ENCODE peak calls at places on chromosomes 16 and 17, in ten cellular contexts. One of them, this sample, is unnamed.

GRCh38 chr17:71232801-71233559 is 887.8 kb upstream of the SOX9 start:
- DNase-seq in breast epithelium: no peak
- DNase-seq in H54: no peak
- DNase-seq in lower leg skin: no peak
- DNase-seq in endothelial cell of umbilical vein: no peak
- DNase-seq in ovary: no peak
- DNase-seq in A549: no peak
- DNase-seq in IMR-90: peak
- DNase-seq in body of pancreas: peak
- DNase-seq in GM12891: no peak
- DNase-seq in this sample: no peak

GRCh38 chr17:27535975-27536374 is 79.7 kb downstream of the KSR1 start:
- DNase-seq in IMR-90: no peak
- DNase-seq in endothelial cell of umbilical vein: peak
- DNase-seq in ovary: no peak
- DNase-seq in H54: no peak
- DNase-seq in lower leg skin: no peak
- DNase-seq in A549: no peak
- DNase-seq in breast epithelium: no peak
- DNase-seq in body of pancreas: no peak
- DNase-seq in GM12891: no peak
- DNase-seq in this sample: no peak

GRCh38 chr16:58021661-58022551 is 3.6 kb upstream of the MMP15 start:
- DNase-seq in H54: peak
- DNase-seq in breast epithelium: no peak
- DNase-seq in ovary: no peak
- DNase-seq in body of pancreas: no peak
- DNase-seq in IMR-90: peak
- DNase-seq in A549: no peak
- DNase-seq in GM12891: no peak
- DNase-seq in endothelial cell of umbilical vein: no peak
- DNase-seq in lower leg skin: no peak
- DNase-seq in this sample: no peak

GRCh38 chr17:42459256-42459982 is 741 bp downstream of the ATP6V0A1 start:
- DNase-seq in lower leg skin: peak
- DNase-seq in GM12891: no peak
- DNase-seq in breast epithelium: peak
- DNase-seq in endothelial cell of umbilical vein: no peak
- DNase-seq in A549: peak
- DNase-seq in body of pancreas: peak
- DNase-seq in H54: no peak
- DNase-seq in IMR-90: peak
- DNase-seq in ovary: peak
- DNase-seq in this sample: no peak

GRCh38 chr16:58492066-58492465 is 7.9 kb upstream of the NDRG4 start:
- DNase-seq in ovary: no peak
- DNase-seq in breast epithelium: no peak
- DNase-seq in lower leg skin: no peak
- DNase-seq in endothelial cell of umbilical vein: no peak
- DNase-seq in body of pancreas: no peak
- DNase-seq in H54: no peak
- DNase-seq in A549: no peak
- DNase-seq in GM12891: no peak
- DNase-seq in IMR-90: no peak
- DNase-seq in this sample: no peak

GRCh38 chr17:48057626-48058025 is 9.5 kb downstream of the NFE2L1 start:
- DNase-seq in lower leg skin: no peak
- DNase-seq in ovary: no peak
- DNase-seq in endothelial cell of umbilical vein: no peak
- DNase-seq in GM12891: no peak
- DNase-seq in IMR-90: no peak
- DNase-seq in A549: no peak
- DNase-seq in body of pancreas: no peak
- DNase-seq in H54: no peak
- DNase-seq in breast epithelium: no peak
- DNase-seq in this sample: no peak

GRCh38 chr17:28174352-28175046 is 132.0 kb downstream of the NLK start:
- DNase-seq in H54: no peak
- DNase-seq in lower leg skin: no peak
- DNase-seq in IMR-90: no peak
- DNase-seq in body of pancreas: no peak
- DNase-seq in A549: no peak
- DNase-seq in endothelial cell of umbilical vein: peak
- DNase-seq in GM12891: peak
- DNase-seq in ovary: no peak
- DNase-seq in breast epithelium: no peak
- DNase-seq in this sample: no peak

GRCh38 chr16:53087101-53087500 is 32.3 kb downstream of the CHD9 start:
- DNase-seq in endothelial cell of umbilical vein: no peak
- DNase-seq in IMR-90: peak
- DNase-seq in lower leg skin: peak
- DNase-seq in H54: no peak
- DNase-seq in A549: no peak
- DNase-seq in breast epithelium: no peak
- DNase-seq in ovary: no peak
- DNase-seq in body of pancreas: no peak
- DNase-seq in GM12891: no peak
- DNase-seq in this sample: no peak

GRCh38 chr17:62933986-62934385 is 32.0 kb upstream of the TANC2 start:
- DNase-seq in IMR-90: no peak
- DNase-seq in H54: no peak
- DNase-seq in GM12891: no peak
- DNase-seq in ovary: no peak
- DNase-seq in breast epithelium: no peak
- DNase-seq in A549: no peak
- DNase-seq in lower leg skin: peak
- DNase-seq in endothelial cell of umbilical vein: no peak
- DNase-seq in body of pancreas: peak
- DNase-seq in this sample: no peak

GRCh38 chr16:366476-366875 is 3.9 kb downstream of the MRPL28 start:
- DNase-seq in lower leg skin: no peak
- DNase-seq in body of pancreas: no peak
- DNase-seq in endothelial cell of umbilical vein: no peak
- DNase-seq in ovary: no peak
- DNase-seq in IMR-90: no peak
- DNase-seq in breast epithelium: no peak
- DNase-seq in H54: no peak
- DNase-seq in A549: no peak
- DNase-seq in GM12891: no peak
- DNase-seq in this sample: no peak

GRCh38 chr16:84907575-84907974 is 87.8 kb downstream of the CRISPLD2 start:
- DNase-seq in GM12891: no peak
- DNase-seq in A549: no peak
- DNase-seq in endothelial cell of umbilical vein: no peak
- DNase-seq in breast epithelium: peak
- DNase-seq in ovary: no peak
- DNase-seq in H54: no peak
- DNase-seq in lower leg skin: no peak
- DNase-seq in body of pancreas: peak
- DNase-seq in IMR-90: peak
- DNase-seq in this sample: no peak

GRCh38 chr17:69516911-69517310 is 102.4 kb downstream of the MAP2K6 start:
- DNase-seq in GM12891: no peak
- DNase-seq in ovary: no peak
- DNase-seq in breast epithelium: no peak
- DNase-seq in A549: no peak
- DNase-seq in endothelial cell of umbilical vein: no peak
- DNase-seq in lower leg skin: no peak
- DNase-seq in body of pancreas: no peak
- DNase-seq in H54: no peak
- DNase-seq in IMR-90: no peak
- DNase-seq in this sample: no peak
- TF ChIP-seq POLR2A in GM12891: peak
- TF ChIP-seq POLR2A in ovary: no peak
- TF ChIP-seq POLR2A in breast epithelium: no peak
- TF ChIP-seq POLR2A in A549: no peak
- TF ChIP-seq POLR2A in endothelial cell of umbilical vein: no peak
- TF ChIP-seq POLR2A in lower leg skin: no peak
- TF ChIP-seq POLR2A in body of pancreas: no peak
- TF ChIP-seq POLR2A in H54: no peak
- TF ChIP-seq POLR2A in IMR-90: no peak
- TF ChIP-seq POLR2A in this sample: peak

GRCh38 chr17:29927546-29927945 is 2.5 kb downstream of the SSH2 start:
- DNase-seq in ovary: no peak
- DNase-seq in GM12891: no peak
- DNase-seq in A549: no peak
- DNase-seq in breast epithelium: no peak
- DNase-seq in endothelial cell of umbilical vein: peak
- DNase-seq in H54: no peak
- DNase-seq in lower leg skin: no peak
- DNase-seq in body of pancreas: no peak
- DNase-seq in IMR-90: no peak
- DNase-seq in this sample: no peak

GRCh38 chr17:29931253-29931932 is 1.4 kb upstream of the SSH2 start:
- DNase-seq in IMR-90: peak
- DNase-seq in body of pancreas: peak
- DNase-seq in H54: no peak
- DNase-seq in endothelial cell of umbilical vein: peak
- DNase-seq in breast epithelium: peak
- DNase-seq in A549: peak
- DNase-seq in ovary: peak
- DNase-seq in lower leg skin: no peak
- DNase-seq in GM12891: no peak
- DNase-seq in this sample: peak

GRCh38 chr17:29929006-29929543 is 953 bp downstream of the SSH2 start:
- DNase-seq in lower leg skin: no peak
- DNase-seq in A549: peak
- DNase-seq in endothelial cell of umbilical vein: peak
- DNase-seq in GM12891: no peak
- DNase-seq in IMR-90: no peak
- DNase-seq in breast epithelium: no peak
- DNase-seq in H54: no peak
- DNase-seq in ovary: no peak
- DNase-seq in body of pancreas: peak
- DNase-seq in this sample: no peak

GRCh38 chr17:29930399-29931010 is 477 bp upstream of the SSH2 start:
- DNase-seq in body of pancreas: no peak
- DNase-seq in IMR-90: peak
- DNase-seq in H54: no peak
- DNase-seq in endothelial cell of umbilical vein: peak
- DNase-seq in ovary: no peak
- DNase-seq in GM12891: no peak
- DNase-seq in A549: no peak
- DNase-seq in breast epithelium: no peak
- DNase-seq in lower leg skin: no peak
- DNase-seq in this sample: no peak

DNA sequence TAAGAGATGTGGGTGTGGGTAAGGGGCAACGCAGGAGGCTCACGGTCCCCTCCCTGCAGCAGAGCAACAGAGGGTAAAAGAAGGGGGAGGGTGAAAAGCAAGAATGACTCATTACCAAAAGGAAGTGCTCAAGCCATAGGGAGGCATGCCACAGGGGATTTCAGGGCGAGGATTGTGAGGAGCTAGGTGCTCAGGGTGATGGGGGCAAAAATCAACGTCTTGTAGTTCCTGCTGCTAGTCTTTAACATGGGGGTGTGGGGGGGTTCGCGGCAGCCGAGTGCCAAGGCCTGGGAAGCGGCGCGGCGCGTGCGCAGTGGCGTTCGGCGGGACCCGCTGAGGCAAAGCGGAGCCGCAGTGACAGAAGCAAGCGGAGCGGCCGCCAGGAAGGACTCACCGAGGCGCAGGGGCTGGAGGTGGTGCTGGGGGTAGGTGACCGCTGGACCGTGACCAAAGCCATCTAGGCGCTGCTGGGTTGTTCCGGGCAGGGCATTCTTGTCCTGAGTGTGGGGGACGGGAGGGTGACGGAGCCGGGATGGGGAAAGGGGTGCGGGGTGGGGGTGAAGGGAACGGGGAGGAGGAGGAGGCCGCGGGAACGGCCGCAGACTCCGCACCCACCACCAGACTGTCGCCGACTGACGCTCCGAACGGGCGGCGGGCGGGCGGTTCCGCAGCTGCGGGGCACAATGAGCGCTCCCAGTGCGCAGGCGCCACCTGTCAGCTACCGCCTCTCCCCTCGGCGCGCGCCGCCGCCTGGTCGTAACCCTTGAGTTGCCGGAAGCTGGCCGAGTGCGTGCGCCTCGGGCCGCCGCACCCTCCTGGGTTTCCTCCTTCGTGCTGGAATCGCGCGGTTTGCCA is at the start of gene SSH2:
- DNase-seq in H54: peak
- DNase-seq in lower leg skin: peak
- DNase-seq in A549: peak
- DNase-seq in GM12891: peak
- DNase-seq in breast epithelium: peak
- DNase-seq in IMR-90: peak
- DNase-seq in body of pancreas: peak
- DNase-seq in ovary: peak
- DNase-seq in endothelial cell of umbilical vein: peak
- DNase-seq in this sample: peak
- TF ChIP-seq POLR2A in H54: peak
- TF ChIP-seq POLR2A in lower leg skin: no peak
- TF ChIP-seq POLR2A in A549: peak
- TF ChIP-seq POLR2A in GM12891: peak
- TF ChIP-seq POLR2A in breast epithelium: no peak
- TF ChIP-seq POLR2A in IMR-90: no peak
- TF ChIP-seq POLR2A in body of pancreas: peak
- TF ChIP-seq POLR2A in ovary: no peak
- TF ChIP-seq POLR2A in endothelial cell of umbilical vein: peak
- TF ChIP-seq POLR2A in this sample: peak

DNA sequence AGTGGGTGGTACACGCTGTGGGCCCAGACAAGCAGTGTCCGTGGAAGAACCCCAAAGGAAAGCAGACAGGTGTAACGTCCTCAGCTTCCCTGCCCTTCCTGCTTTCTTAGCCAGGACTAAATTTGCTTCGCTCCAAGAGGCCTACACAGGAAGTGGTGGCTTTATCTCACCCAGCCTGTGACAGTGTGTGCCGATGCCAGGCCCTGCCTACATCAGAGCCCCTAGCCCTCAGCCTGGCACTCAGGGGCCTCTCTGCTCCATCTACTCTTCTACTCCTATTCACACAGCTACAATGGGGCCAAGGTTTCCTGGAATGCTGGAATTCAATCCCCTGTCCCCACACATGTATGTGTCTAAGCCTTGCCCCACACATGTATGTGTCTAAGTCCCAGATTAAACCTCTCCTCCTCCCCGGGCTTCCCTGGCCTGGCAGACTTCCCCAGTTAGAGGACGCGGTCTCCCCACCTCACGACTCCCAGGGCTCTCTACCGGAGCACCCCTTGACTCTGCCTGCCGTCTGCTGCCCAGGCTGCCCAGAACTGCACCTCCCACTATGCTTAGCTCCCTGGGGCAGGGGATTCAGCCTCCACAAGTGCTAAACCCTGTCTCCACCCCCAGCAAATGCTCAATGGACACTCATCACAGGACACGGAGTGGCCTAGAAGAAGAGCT is 8.2 kb downstream of the PGAP3 start:
- DNase-seq in endothelial cell of umbilical vein: no peak
- DNase-seq in H54: no peak
- DNase-seq in A549: no peak
- DNase-seq in lower leg skin: no peak
- DNase-seq in body of pancreas: no peak
- DNase-seq in GM12891: no peak
- DNase-seq in breast epithelium: no peak
- DNase-seq in IMR-90: no peak
- DNase-seq in ovary: no peak
- DNase-seq in this sample: no peak
- TF ChIP-seq POLR2A in endothelial cell of umbilical vein: no peak
- TF ChIP-seq POLR2A in H54: no peak
- TF ChIP-seq POLR2A in A549: no peak
- TF ChIP-seq POLR2A in lower leg skin: no peak
- TF ChIP-seq POLR2A in body of pancreas: no peak
- TF ChIP-seq POLR2A in GM12891: no peak
- TF ChIP-seq POLR2A in breast epithelium: no peak
- TF ChIP-seq POLR2A in IMR-90: no peak
- TF ChIP-seq POLR2A in ovary: no peak
- TF ChIP-seq POLR2A in this sample: no peak

GRCh38 chr16:74991593-74992403 is 6.9 kb upstream of the WDR59 start:
- DNase-seq in endothelial cell of umbilical vein: no peak
- DNase-seq in ovary: no peak
- DNase-seq in body of pancreas: peak
- DNase-seq in H54: no peak
- DNase-seq in IMR-90: no peak
- DNase-seq in breast epithelium: no peak
- DNase-seq in A549: no peak
- DNase-seq in GM12891: no peak
- DNase-seq in lower leg skin: peak
- DNase-seq in this sample: no peak
- TF ChIP-seq POLR2A in endothelial cell of umbilical vein: no peak
- TF ChIP-seq POLR2A in ovary: no peak
- TF ChIP-seq POLR2A in body of pancreas: no peak
- TF ChIP-seq POLR2A in H54: no peak
- TF ChIP-seq POLR2A in IMR-90: no peak
- TF ChIP-seq POLR2A in breast epithelium: no peak
- TF ChIP-seq POLR2A in A549: no peak
- TF ChIP-seq POLR2A in GM12891: no peak
- TF ChIP-seq POLR2A in lower leg skin: no peak
- TF ChIP-seq POLR2A in this sample: no peak